ENCODE peak calls at places on chromosomes 2 and 18, in six cellular contexts. X is GM23338; B is activated CD4-positive, alpha-beta T cell treated with anti-CD3 and anti-CD28 coated beads, Interleukin-2, amount 10 ng/mL, durations not matched to agents 7 days and 5 days; N is hypothalamus; G is T follicular helper cell; V is M059J. W is an unnamed sample.

GRCh38 chr2:241898681-241899270 is 29.2 kb downstream of the RTP5 start:
- DNase-seq in V (no peak), B (no peak), G (no peak), N (no peak), X (no peak), W (no peak)

GRCh38 chr2:237471457-237472186 is 15.4 kb upstream of the MLPH start:
- DNase-seq in B (peak), X (peak), V (peak), G (no peak), N (no peak), W (no peak)

GRCh38 chr2:100137877-100138570 is 4.4 kb downstream of the AFF3 start:
- DNase-seq in B (no peak), X (no peak), N (no peak), G (no peak), V (no peak), W (no peak)

GRCh38 chr2:72274284-72274869 is 126.7 kb upstream of the CYP26B1 start:
- DNase-seq in X (no peak), B (no peak), N (no peak), G (no peak), V (no peak), W (no peak)

GRCh38 chr18:51135795-51136194 is 61.7 kb downstream of the MEX3C start:
- DNase-seq in G (no peak), X (peak), V (no peak), N (no peak), B (no peak), W (no peak)

GRCh38 chr2:233487748-233488345 is 78.7 kb downstream of the USP40 start:
- DNase-seq in X (no peak), N (no peak), G (no peak), B (no peak), V (peak), W (no peak)

GRCh38 chr18:46196627-46197243 is 92.5 kb downstream of the HAUS1 start:
- DNase-seq in V (peak), B (no peak), N (no peak), X (no peak), G (no peak), W (no peak)

GRCh38 chr2:168633200-168633599 is 169.2 kb upstream of the NOSTRIN start:
- DNase-seq in G (no peak), X (no peak), B (no peak), N (no peak), V (no peak), W (no peak)

GRCh38 chr18:35692866-35693265 is 111.3 kb downstream of the GALNT1 start:
- DNase-seq in X (no peak), V (no peak), B (no peak), N (no peak), G (no peak), W (no peak)

GRCh38 chr2:127100261-127101047 is 6.5 kb downstream of the BIN1 start:
- DNase-seq in V (no peak), B (no peak), X (peak), N (no peak), G (no peak), W (no peak)

GRCh38 chr2:47218066-47218581 is 63.0 kb upstream of the STPG4 start:
- DNase-seq in X (no peak), B (no peak), V (peak), G (no peak), N (no peak), W (no peak)

GRCh38 chr2:208311954-208312353 is 45.9 kb downstream of the PIKFYVE start:
- DNase-seq in G (no peak), N (no peak), V (no peak), B (no peak), X (no peak), W (no peak)

GRCh38 chr2:240644171-240644651 is 18.9 kb downstream of the GPR35 start:
- DNase-seq in X (no peak), B (no peak), V (no peak), G (no peak), N (no peak), W (no peak)

GRCh38 chr18:62678847-62679535 is 36.4 kb upstream of the PHLPP1 start:
- DNase-seq in X (peak), B (no peak), V (no peak), G (no peak), N (no peak), W (no peak)

GRCh38 chr2:190982263-190983034 is 31.5 kb downstream of the STAT1 start:
- DNase-seq in X (no peak), G (no peak), B (no peak), N (no peak), V (no peak), W (no peak)

GRCh38 chr18:52422985-52423601 is 83.1 kb downstream of the DCC start:
- DNase-seq in N (no peak), G (no peak), X (peak), V (no peak), B (no peak), W (no peak)

GRCh38 chr2:46981662-46982351 is 66.2 kb upstream of the MCFD2 start:
- DNase-seq in N (no peak), G (no peak), X (no peak), B (no peak), V (no peak), W (no peak)

GRCh38 chr2:19835818-19836281 is 65.9 kb downstream of the TTC32 start:
- DNase-seq in G (no peak), N (no peak), B (no peak), V (no peak), X (no peak), W (no peak)

GRCh38 chr2:69624153-69624552 is 19.4 kb downstream of the AAK1 start:
- DNase-seq in X (no peak), B (no peak), V (no peak), G (no peak), N (no peak), W (no peak)

W was measured in caudate nucleus.